ENCODE peak calls at places on chromosomes 6 and 20, in seven cellular contexts. One of them, this sample, is unnamed.

GRCh38 chr20:53284141-53285055 is 309.2 kb downstream of the ZNF217 start:
- DNase-seq in heart right ventricle: no peak
- DNase-seq in CD8-positive, alpha-beta T cell: no peak
- DNase-seq in left ventricle myocardium inferior: no peak
- DNase-seq in fibroblast of mammary gland: no peak
- DNase-seq in cardiac muscle cell: no peak
- DNase-seq in glutamatergic neuron: no peak
- DNase-seq in this sample: no peak

GRCh38 chr6:56716229-56716628 is 73.5 kb upstream of the DST start:
- DNase-seq in CD8-positive, alpha-beta T cell: no peak
- DNase-seq in fibroblast of mammary gland: no peak
- DNase-seq in left ventricle myocardium inferior: no peak
- DNase-seq in heart right ventricle: no peak
- DNase-seq in glutamatergic neuron: no peak
- DNase-seq in cardiac muscle cell: no peak
- DNase-seq in this sample: no peak

GRCh38 chr6:12414096-12414675 is 124.0 kb downstream of the EDN1 start:
- DNase-seq in left ventricle myocardium inferior: no peak
- DNase-seq in glutamatergic neuron: no peak
- DNase-seq in heart right ventricle: no peak
- DNase-seq in CD8-positive, alpha-beta T cell: no peak
- DNase-seq in fibroblast of mammary gland: no peak
- DNase-seq in cardiac muscle cell: no peak
- DNase-seq in this sample: no peak

GRCh38 chr6:1614767-1615650 is 5.3 kb downstream of the FOXC1 start:
- DNase-seq in fibroblast of mammary gland: no peak
- DNase-seq in CD8-positive, alpha-beta T cell: no peak
- DNase-seq in glutamatergic neuron: peak; percentile 54
- DNase-seq in cardiac muscle cell: no peak
- DNase-seq in left ventricle myocardium inferior: no peak
- DNase-seq in heart right ventricle: no peak
- DNase-seq in this sample: no peak

GRCh38 chr6:18507018-18507415 is 119.9 kb downstream of the RNF144B start:
- DNase-seq in cardiac muscle cell: no peak
- DNase-seq in fibroblast of mammary gland: no peak
- DNase-seq in glutamatergic neuron: no peak
- DNase-seq in left ventricle myocardium inferior: no peak
- DNase-seq in CD8-positive, alpha-beta T cell: no peak
- DNase-seq in heart right ventricle: no peak
- DNase-seq in this sample: no peak

GRCh38 chr6:3518356-3518841 is 61.5 kb upstream of the SLC22A23 start:
- DNase-seq in glutamatergic neuron: peak; percentile 45
- DNase-seq in cardiac muscle cell: peak; percentile 77
- DNase-seq in CD8-positive, alpha-beta T cell: no peak
- DNase-seq in heart right ventricle: no peak
- DNase-seq in fibroblast of mammary gland: peak; percentile 86
- DNase-seq in left ventricle myocardium inferior: no peak
- DNase-seq in this sample: no peak

GRCh38 chr20:46635514-46636091 is 15.7 kb downstream of the SLC13A3 start:
- DNase-seq in fibroblast of mammary gland: peak; percentile 6
- DNase-seq in left ventricle myocardium inferior: no peak
- DNase-seq in heart right ventricle: no peak
- DNase-seq in glutamatergic neuron: no peak
- DNase-seq in cardiac muscle cell: peak; percentile 61
- DNase-seq in CD8-positive, alpha-beta T cell: no peak
- DNase-seq in this sample: no peak

GRCh38 chr6:170058878-170059485 is 231.9 kb downstream of the DLL1 start:
- DNase-seq in fibroblast of mammary gland: no peak
- DNase-seq in cardiac muscle cell: no peak
- DNase-seq in heart right ventricle: peak; percentile 1
- DNase-seq in glutamatergic neuron: no peak
- DNase-seq in left ventricle myocardium inferior: no peak
- DNase-seq in CD8-positive, alpha-beta T cell: no peak
- DNase-seq in this sample: no peak

GRCh38 chr20:3606021-3606420 is 57.2 kb downstream of the GFRA4 start:
- DNase-seq in heart right ventricle: no peak
- DNase-seq in cardiac muscle cell: peak; percentile 40
- DNase-seq in CD8-positive, alpha-beta T cell: no peak
- DNase-seq in glutamatergic neuron: no peak
- DNase-seq in fibroblast of mammary gland: no peak
- DNase-seq in left ventricle myocardium inferior: no peak
- DNase-seq in this sample: no peak

GRCh38 chr6:73521351-73522254 is 771 bp upstream of the EEF1A1 start:
- DNase-seq in cardiac muscle cell: peak; percentile 86
- DNase-seq in glutamatergic neuron: peak; percentile 87
- DNase-seq in fibroblast of mammary gland: peak; percentile 91
- DNase-seq in heart right ventricle: peak; percentile 86
- DNase-seq in left ventricle myocardium inferior: peak; percentile 71
- DNase-seq in CD8-positive, alpha-beta T cell: peak; percentile 67
- DNase-seq in this sample: peak; percentile 93

GRCh38 chr6:165260462-165260861 is 48.9 kb downstream of the C6orf118 start:
- DNase-seq in cardiac muscle cell: no peak
- DNase-seq in glutamatergic neuron: no peak
- DNase-seq in left ventricle myocardium inferior: no peak
- DNase-seq in heart right ventricle: no peak
- DNase-seq in CD8-positive, alpha-beta T cell: no peak
- DNase-seq in fibroblast of mammary gland: no peak
- DNase-seq in this sample: no peak

GRCh38 chr6:148599967-148600426 is 146.8 kb upstream of the UST start:
- DNase-seq in fibroblast of mammary gland: no peak
- DNase-seq in left ventricle myocardium inferior: no peak
- DNase-seq in heart right ventricle: no peak
- DNase-seq in glutamatergic neuron: no peak
- DNase-seq in CD8-positive, alpha-beta T cell: no peak
- DNase-seq in cardiac muscle cell: no peak
- DNase-seq in this sample: no peak

GRCh38 chr6:28657367-28657755 is 131.7 kb downstream of the GPX5 start:
- DNase-seq in glutamatergic neuron: no peak
- DNase-seq in CD8-positive, alpha-beta T cell: no peak
- DNase-seq in left ventricle myocardium inferior: no peak
- DNase-seq in cardiac muscle cell: no peak
- DNase-seq in fibroblast of mammary gland: no peak
- DNase-seq in heart right ventricle: no peak
- DNase-seq in this sample: no peak

GRCh38 chr6:121597654-121598053 is 162.2 kb downstream of the GJA1 start:
- DNase-seq in cardiac muscle cell: no peak
- DNase-seq in fibroblast of mammary gland: peak; percentile 66
- DNase-seq in left ventricle myocardium inferior: no peak
- DNase-seq in CD8-positive, alpha-beta T cell: no peak
- DNase-seq in heart right ventricle: no peak
- DNase-seq in glutamatergic neuron: no peak
- DNase-seq in this sample: no peak

GRCh38 chr6:100228437-100229424 is 234.7 kb upstream of the MCHR2 start:
- DNase-seq in fibroblast of mammary gland: peak; percentile 59
- DNase-seq in cardiac muscle cell: peak; percentile 82
- DNase-seq in CD8-positive, alpha-beta T cell: peak; percentile 7
- DNase-seq in glutamatergic neuron: peak; percentile 90
- DNase-seq in heart right ventricle: peak; percentile 40
- DNase-seq in left ventricle myocardium inferior: peak; percentile 72
- DNase-seq in this sample: peak; percentile 56

GRCh38 chr6:20198156-20198555 is 14.1 kb downstream of the MBOAT1 start:
- DNase-seq in left ventricle myocardium inferior: no peak
- DNase-seq in fibroblast of mammary gland: no peak
- DNase-seq in CD8-positive, alpha-beta T cell: no peak
- DNase-seq in cardiac muscle cell: no peak
- DNase-seq in glutamatergic neuron: no peak
- DNase-seq in heart right ventricle: no peak
- DNase-seq in this sample: no peak

GRCh38 chr6:162940426-162940825 is 212.7 kb downstream of the PACRG start:
- DNase-seq in heart right ventricle: no peak
- DNase-seq in fibroblast of mammary gland: peak; percentile 37
- DNase-seq in left ventricle myocardium inferior: no peak
- DNase-seq in CD8-positive, alpha-beta T cell: no peak
- DNase-seq in glutamatergic neuron: no peak
- DNase-seq in cardiac muscle cell: peak; percentile 48
- DNase-seq in this sample: no peak

GRCh38 chr6:33878541-33878940 is 74.7 kb upstream of the MLN start:
- DNase-seq in CD8-positive, alpha-beta T cell: no peak
- DNase-seq in left ventricle myocardium inferior: no peak
- DNase-seq in glutamatergic neuron: no peak
- DNase-seq in heart right ventricle: no peak
- DNase-seq in cardiac muscle cell: no peak
- DNase-seq in fibroblast of mammary gland: no peak
- DNase-seq in this sample: no peak

GRCh38 chr6:27472617-27473400 is at the start of gene ZNF184:
- DNase-seq in cardiac muscle cell: peak; percentile 99
- DNase-seq in heart right ventricle: peak; percentile 96
- DNase-seq in CD8-positive, alpha-beta T cell: peak; percentile 81
- DNase-seq in fibroblast of mammary gland: peak; percentile 97
- DNase-seq in left ventricle myocardium inferior: peak; percentile 94
- DNase-seq in glutamatergic neuron: peak; percentile 93
- DNase-seq in this sample: peak; percentile 97
- TF ChIP-seq CTCF in cardiac muscle cell: peak; percentile 9
- TF ChIP-seq CTCF in heart right ventricle: no peak
- TF ChIP-seq CTCF in CD8-positive, alpha-beta T cell: no peak
- TF ChIP-seq CTCF in fibroblast of mammary gland: no peak
- TF ChIP-seq CTCF in left ventricle myocardium inferior: no peak
- TF ChIP-seq CTCF in glutamatergic neuron: no peak
- TF ChIP-seq CTCF in this sample: peak; percentile 48

GRCh38 chr20:56205350-56205749 is 43.2 kb upstream of the MC3R start:
- DNase-seq in fibroblast of mammary gland: no peak
- DNase-seq in left ventricle myocardium inferior: no peak
- DNase-seq in cardiac muscle cell: no peak
- DNase-seq in heart right ventricle: no peak
- DNase-seq in glutamatergic neuron: no peak
- DNase-seq in CD8-positive, alpha-beta T cell: no peak
- DNase-seq in this sample: no peak

GRCh38 chr20:56204206-56204605 is 44.3 kb upstream of the MC3R start:
- DNase-seq in fibroblast of mammary gland: no peak
- DNase-seq in left ventricle myocardium inferior: no peak
- DNase-seq in glutamatergic neuron: no peak
- DNase-seq in CD8-positive, alpha-beta T cell: no peak
- DNase-seq in cardiac muscle cell: no peak
- DNase-seq in heart right ventricle: no peak
- DNase-seq in this sample: no peak

GRCh38 chr20:56200456-56200855 is 48.1 kb upstream of the MC3R start:
- DNase-seq in glutamatergic neuron: no peak
- DNase-seq in CD8-positive, alpha-beta T cell: no peak
- DNase-seq in fibroblast of mammary gland: peak; percentile 14
- DNase-seq in cardiac muscle cell: no peak
- DNase-seq in heart right ventricle: no peak
- DNase-seq in left ventricle myocardium inferior: no peak
- DNase-seq in this sample: no peak

GRCh38 chr20:56207656-56208055 is 40.9 kb upstream of the MC3R start:
- DNase-seq in fibroblast of mammary gland: no peak
- DNase-seq in CD8-positive, alpha-beta T cell: no peak
- DNase-seq in glutamatergic neuron: no peak
- DNase-seq in heart right ventricle: no peak
- DNase-seq in cardiac muscle cell: no peak
- DNase-seq in left ventricle myocardium inferior: no peak
- DNase-seq in this sample: no peak

GRCh38 chr20:56202493-56203077 is 45.9 kb upstream of the MC3R start:
- DNase-seq in CD8-positive, alpha-beta T cell: no peak
- DNase-seq in glutamatergic neuron: no peak
- DNase-seq in cardiac muscle cell: peak; percentile 3
- DNase-seq in heart right ventricle: no peak
- DNase-seq in left ventricle myocardium inferior: no peak
- DNase-seq in fibroblast of mammary gland: peak; percentile 18
- DNase-seq in this sample: no peak
- TF ChIP-seq CTCF in CD8-positive, alpha-beta T cell: no peak
- TF ChIP-seq CTCF in glutamatergic neuron: no peak
- TF ChIP-seq CTCF in cardiac muscle cell: peak; percentile 16
- TF ChIP-seq CTCF in heart right ventricle: peak; percentile 35
- TF ChIP-seq CTCF in left ventricle myocardium inferior: peak; percentile 48
- TF ChIP-seq CTCF in fibroblast of mammary gland: peak; percentile 38
- TF ChIP-seq CTCF in this sample: peak; percentile 72

GRCh38 chr20:51578145-51578459 is 35.6 kb upstream of the NFATC2 start:
- DNase-seq in left ventricle myocardium inferior: no peak
- DNase-seq in heart right ventricle: no peak
- DNase-seq in cardiac muscle cell: no peak
- DNase-seq in fibroblast of mammary gland: no peak
- DNase-seq in CD8-positive, alpha-beta T cell: no peak
- DNase-seq in glutamatergic neuron: no peak
- DNase-seq in this sample: no peak

GRCh38 chr20:51574248-51575033 is 31.9 kb upstream of the NFATC2 start:
- DNase-seq in fibroblast of mammary gland: peak; percentile 49
- DNase-seq in CD8-positive, alpha-beta T cell: no peak
- DNase-seq in left ventricle myocardium inferior: no peak
- DNase-seq in heart right ventricle: no peak
- DNase-seq in glutamatergic neuron: no peak
- DNase-seq in cardiac muscle cell: no peak
- DNase-seq in this sample: no peak

GRCh38 chr20:51575486-51575885 is 33.0 kb upstream of the NFATC2 start:
- DNase-seq in fibroblast of mammary gland: no peak
- DNase-seq in cardiac muscle cell: no peak
- DNase-seq in CD8-positive, alpha-beta T cell: no peak
- DNase-seq in glutamatergic neuron: no peak
- DNase-seq in heart right ventricle: no peak
- DNase-seq in left ventricle myocardium inferior: no peak
- DNase-seq in this sample: no peak

GRCh38 chr20:51579137-51579536 is 36.6 kb upstream of the NFATC2 start:
- DNase-seq in CD8-positive, alpha-beta T cell: no peak
- DNase-seq in fibroblast of mammary gland: peak; percentile 53
- DNase-seq in cardiac muscle cell: peak; percentile 46
- DNase-seq in left ventricle myocardium inferior: no peak
- DNase-seq in heart right ventricle: no peak
- DNase-seq in glutamatergic neuron: no peak
- DNase-seq in this sample: no peak

GRCh38 chr20:51577432-51578144 is 35.1 kb upstream of the NFATC2 start:
- DNase-seq in fibroblast of mammary gland: no peak
- DNase-seq in glutamatergic neuron: no peak
- DNase-seq in cardiac muscle cell: no peak
- DNase-seq in left ventricle myocardium inferior: no peak
- DNase-seq in heart right ventricle: no peak
- DNase-seq in CD8-positive, alpha-beta T cell: no peak
- DNase-seq in this sample: no peak
- TF ChIP-seq CTCF in fibroblast of mammary gland: no peak
- TF ChIP-seq CTCF in glutamatergic neuron: no peak
- TF ChIP-seq CTCF in cardiac muscle cell: no peak
- TF ChIP-seq CTCF in left ventricle myocardium inferior: no peak
- TF ChIP-seq CTCF in heart right ventricle: no peak
- TF ChIP-seq CTCF in CD8-positive, alpha-beta T cell: no peak
- TF ChIP-seq CTCF in this sample: no peak

GRCh38 chr6:7468382-7469081 is 72.9 kb upstream of the DSP start:
- DNase-seq in fibroblast of mammary gland: peak; percentile 81
- DNase-seq in left ventricle myocardium inferior: peak; percentile 53
- DNase-seq in glutamatergic neuron: no peak
- DNase-seq in CD8-positive, alpha-beta T cell: no peak
- DNase-seq in cardiac muscle cell: peak; percentile 84
- DNase-seq in heart right ventricle: peak; percentile 67
- DNase-seq in this sample: no peak
- TF ChIP-seq CTCF in fibroblast of mammary gland: no peak
- TF ChIP-seq CTCF in left ventricle myocardium inferior: no peak
- TF ChIP-seq CTCF in glutamatergic neuron: no peak
- TF ChIP-seq CTCF in CD8-positive, alpha-beta T cell: no peak
- TF ChIP-seq CTCF in cardiac muscle cell: no peak
- TF ChIP-seq CTCF in heart right ventricle: no peak
- TF ChIP-seq CTCF in this sample: no peak

DNA sequence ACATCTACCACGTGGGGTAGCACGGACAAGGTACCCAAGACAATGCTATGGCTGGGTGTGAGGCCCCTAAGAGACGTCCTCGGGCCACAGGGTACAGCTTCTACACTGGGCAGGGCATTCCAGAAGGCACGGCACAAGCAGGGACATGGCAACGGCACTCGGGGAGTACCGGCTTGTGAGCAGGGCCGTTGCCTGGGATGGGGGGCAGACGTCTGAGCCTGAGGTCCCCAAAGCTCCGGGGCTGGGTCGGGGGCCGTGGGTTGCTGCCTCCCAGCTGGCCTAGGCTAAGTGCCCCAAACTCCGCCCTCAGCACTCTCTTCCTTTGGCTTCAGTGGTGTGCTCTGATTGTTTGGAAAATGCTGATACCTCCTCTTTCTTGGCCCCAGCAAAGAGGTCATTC is 110.6 kb downstream of the SULF2 start:
- DNase-seq in glutamatergic neuron: no peak
- DNase-seq in left ventricle myocardium inferior: no peak
- DNase-seq in cardiac muscle cell: no peak
- DNase-seq in fibroblast of mammary gland: no peak
- DNase-seq in CD8-positive, alpha-beta T cell: no peak
- DNase-seq in heart right ventricle: no peak
- DNase-seq in this sample: no peak
- TF ChIP-seq CTCF in glutamatergic neuron: no peak
- TF ChIP-seq CTCF in left ventricle myocardium inferior: no peak
- TF ChIP-seq CTCF in cardiac muscle cell: no peak
- TF ChIP-seq CTCF in fibroblast of mammary gland: no peak
- TF ChIP-seq CTCF in CD8-positive, alpha-beta T cell: no peak
- TF ChIP-seq CTCF in heart right ventricle: no peak
- TF ChIP-seq CTCF in this sample: no peak

This sample was measured in chondrocyte.